ENCODE peak calls at places on chromosomes 12 and 14, in six cellular contexts. One of them, this sample, is unnamed. For H3K4me1, the result is how much of the 10 kb centered on the place peaks cover.

GRCh38 chr12:133105620-133106019 is 24.5 kb downstream of the ZNF891 start:
- DNase-seq in colonic mucosa: no peak
- DNase-seq in fibroblast of lung: no peak
- DNase-seq in A549: peak
- DNase-seq in heart left ventricle: no peak
- DNase-seq in suprapubic skin: no peak
- DNase-seq in this sample: no peak

GRCh38 chr14:54893151-54893760 is 9.4 kb downstream of the GCH1 start:
- DNase-seq in heart left ventricle: no peak
- DNase-seq in fibroblast of lung: peak
- DNase-seq in A549: peak
- DNase-seq in suprapubic skin: no peak
- DNase-seq in colonic mucosa: no peak
- DNase-seq in this sample: peak

GRCh38 chr14:104665092-104665662 is 24.2 kb upstream of the INF2 start:
- DNase-seq in fibroblast of lung: no peak
- DNase-seq in heart left ventricle: no peak
- DNase-seq in suprapubic skin: no peak
- DNase-seq in colonic mucosa: no peak
- DNase-seq in A549: no peak
- DNase-seq in this sample: no peak

GRCh38 chr12:4648099-4648498 is 752 bp downstream of the AKAP3 start:
- DNase-seq in A549: no peak
- DNase-seq in colonic mucosa: peak
- DNase-seq in fibroblast of lung: peak
- DNase-seq in suprapubic skin: no peak
- DNase-seq in heart left ventricle: no peak
- DNase-seq in this sample: no peak

GRCh38 chr14:98445736-98446135 is 826.3 kb downstream of the BCL11B start:
- DNase-seq in colonic mucosa: no peak
- DNase-seq in heart left ventricle: no peak
- DNase-seq in suprapubic skin: no peak
- DNase-seq in A549: no peak
- DNase-seq in fibroblast of lung: no peak
- DNase-seq in this sample: no peak

GRCh38 chr12:10191865-10192264 is 13.0 kb downstream of the TMEM52B start:
- DNase-seq in A549: no peak
- DNase-seq in suprapubic skin: no peak
- DNase-seq in fibroblast of lung: peak
- DNase-seq in heart left ventricle: no peak
- DNase-seq in colonic mucosa: no peak
- DNase-seq in this sample: no peak

GRCh38 chr12:58066296-58066695 is 124.9 kb downstream of the ATP23 start:
- DNase-seq in suprapubic skin: no peak
- DNase-seq in A549: no peak
- DNase-seq in colonic mucosa: no peak
- DNase-seq in heart left ventricle: no peak
- DNase-seq in fibroblast of lung: peak
- DNase-seq in this sample: no peak

GRCh38 chr14:76793956-76794355 is 18.7 kb downstream of the ANGEL1 start:
- DNase-seq in heart left ventricle: no peak
- DNase-seq in colonic mucosa: no peak
- DNase-seq in fibroblast of lung: no peak
- DNase-seq in suprapubic skin: no peak
- DNase-seq in A549: no peak
- DNase-seq in this sample: no peak

GRCh38 chr14:104642540-104642868 is 37.9 kb upstream of the TMEM179 start:
- DNase-seq in fibroblast of lung: no peak
- DNase-seq in A549: no peak
- DNase-seq in colonic mucosa: no peak
- DNase-seq in heart left ventricle: no peak
- DNase-seq in suprapubic skin: no peak
- DNase-seq in this sample: no peak

GRCh38 chr14:38553586-38553985 is 297.7 kb upstream of the CLEC14A start:
- DNase-seq in heart left ventricle: no peak
- DNase-seq in suprapubic skin: no peak
- DNase-seq in fibroblast of lung: peak
- DNase-seq in colonic mucosa: no peak
- DNase-seq in A549: no peak
- DNase-seq in this sample: no peak

GRCh38 chr12:103852498-103852992 is 11.5 kb upstream of the NT5DC3 start:
- DNase-seq in fibroblast of lung: peak
- DNase-seq in A549: peak
- DNase-seq in heart left ventricle: no peak
- DNase-seq in suprapubic skin: no peak
- DNase-seq in colonic mucosa: no peak
- DNase-seq in this sample: no peak

GRCh38 chr12:49094966-49095365 is 365 bp upstream of the DHH start:
- DNase-seq in fibroblast of lung: no peak
- DNase-seq in suprapubic skin: no peak
- DNase-seq in A549: no peak
- DNase-seq in heart left ventricle: peak
- DNase-seq in colonic mucosa: no peak
- DNase-seq in this sample: no peak

GRCh38 chr12:49092086-49092815 is 2.4 kb downstream of the DHH start:
- DNase-seq in suprapubic skin: no peak
- DNase-seq in colonic mucosa: no peak
- DNase-seq in A549: peak
- DNase-seq in heart left ventricle: peak
- DNase-seq in fibroblast of lung: no peak
- DNase-seq in this sample: no peak

GRCh38 chr12:49093746-49094103 is 876 bp downstream of the DHH start:
- DNase-seq in fibroblast of lung: no peak
- DNase-seq in A549: no peak
- DNase-seq in suprapubic skin: no peak
- DNase-seq in heart left ventricle: peak
- DNase-seq in colonic mucosa: no peak
- DNase-seq in this sample: no peak

GRCh38 chr12:49092816-49093406 is 1.7 kb downstream of the DHH start:
- DNase-seq in A549: no peak
- DNase-seq in colonic mucosa: no peak
- DNase-seq in fibroblast of lung: no peak
- DNase-seq in suprapubic skin: no peak
- DNase-seq in heart left ventricle: no peak
- DNase-seq in this sample: no peak

GRCh38 chr12:49094104-49094948 is at the start of gene DHH:
- DNase-seq in A549: no peak
- DNase-seq in heart left ventricle: peak
- DNase-seq in suprapubic skin: peak
- DNase-seq in colonic mucosa: no peak
- DNase-seq in fibroblast of lung: peak
- DNase-seq in this sample: peak
- H3K4me3 ChIP-seq in A549: peak
- H3K4me3 ChIP-seq in heart left ventricle: peak
- H3K4me3 ChIP-seq in suprapubic skin: peak
- H3K4me3 ChIP-seq in colonic mucosa: no peak
- H3K4me3 ChIP-seq in fibroblast of lung: no peak
- H3K4me3 ChIP-seq in this sample: no peak

DNA sequence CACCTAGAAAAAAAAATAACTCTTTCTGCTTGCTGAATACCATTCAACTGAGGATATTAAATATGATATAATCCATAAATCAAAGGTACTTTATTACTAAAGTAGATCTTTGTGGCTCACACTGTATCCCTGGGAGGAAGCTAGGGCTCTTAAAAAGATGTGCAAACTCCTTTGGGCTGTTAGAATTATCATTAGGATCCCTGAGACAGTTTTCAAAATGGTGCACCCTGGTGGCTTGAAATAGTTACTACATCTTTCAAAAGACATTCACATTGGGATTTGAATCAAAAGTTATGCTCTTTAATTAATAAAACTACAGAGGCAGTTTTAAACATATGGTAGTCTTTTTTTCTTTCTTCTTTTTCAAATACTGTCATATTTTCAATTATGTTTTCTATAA is 228.5 kb upstream of the G2E3 start:
- DNase-seq in colonic mucosa: no peak
- DNase-seq in suprapubic skin: no peak
- DNase-seq in fibroblast of lung: no peak
- DNase-seq in heart left ventricle: no peak
- DNase-seq in A549: no peak
- DNase-seq in this sample: no peak
- TF ChIP-seq CTCF in colonic mucosa: peak
- TF ChIP-seq CTCF in suprapubic skin: no peak
- TF ChIP-seq CTCF in fibroblast of lung: peak
- TF ChIP-seq CTCF in heart left ventricle: peak
- TF ChIP-seq CTCF in A549: no peak
- TF ChIP-seq CTCF in this sample: no peak

DNA sequence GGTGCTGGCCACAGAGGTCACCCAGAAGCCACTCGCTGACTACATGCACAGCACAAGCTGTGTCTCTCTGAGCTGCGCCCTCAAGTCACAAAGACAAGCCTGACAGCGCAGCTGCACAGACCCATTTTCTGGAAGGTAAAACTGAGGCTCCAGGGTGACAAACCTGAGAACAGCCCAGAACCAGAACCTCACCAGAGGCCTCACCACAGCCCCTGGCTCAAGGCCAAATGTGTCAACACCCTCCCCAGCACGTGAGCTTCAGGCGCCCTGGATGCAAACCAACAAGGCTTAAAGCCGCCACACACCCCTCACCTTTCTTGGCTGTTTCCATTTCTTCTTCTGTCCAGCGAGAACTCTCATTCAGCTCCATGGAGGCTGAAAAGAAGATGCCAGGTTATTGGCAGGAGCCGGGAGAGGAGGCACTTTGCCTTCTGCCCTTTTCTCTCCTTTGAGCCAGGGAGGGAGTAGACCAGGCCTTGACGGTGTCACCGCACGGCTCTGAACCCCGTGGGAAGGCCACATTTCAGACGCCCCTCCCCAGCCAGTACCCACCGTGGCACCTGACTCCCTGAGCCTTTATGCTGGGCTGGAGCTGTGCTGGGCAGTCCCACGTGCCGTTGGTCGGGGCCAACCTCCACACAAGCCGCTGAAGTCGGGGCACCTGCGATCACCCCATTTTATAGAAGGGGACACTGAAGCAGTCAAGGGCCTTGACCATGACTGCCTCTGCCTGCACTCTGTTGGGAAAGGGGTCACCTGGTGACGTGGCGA is 103.1 kb downstream of the RFLNA start:
- DNase-seq in heart left ventricle: no peak
- DNase-seq in A549: no peak
- DNase-seq in fibroblast of lung: no peak
- DNase-seq in colonic mucosa: peak
- DNase-seq in suprapubic skin: no peak
- DNase-seq in this sample: no peak
- H3K4me1 ChIP-seq in heart left ventricle: under half
- H3K4me1 ChIP-seq in A549: half or more
- H3K4me1 ChIP-seq in fibroblast of lung: under half
- H3K4me1 ChIP-seq in colonic mucosa: under half
- H3K4me1 ChIP-seq in suprapubic skin: half or more
- H3K4me1 ChIP-seq in this sample: under half

GRCh38 chr12:7108042-7108927 is 729 bp downstream of the C1RL start:
- DNase-seq in colonic mucosa: peak
- DNase-seq in A549: peak
- DNase-seq in fibroblast of lung: peak
- DNase-seq in suprapubic skin: peak
- DNase-seq in heart left ventricle: peak
- DNase-seq in this sample: peak

GRCh38 chr12:7106082-7106481 is 2.9 kb downstream of the C1RL start:
- DNase-seq in heart left ventricle: no peak
- DNase-seq in A549: no peak
- DNase-seq in suprapubic skin: no peak
- DNase-seq in fibroblast of lung: no peak
- DNase-seq in colonic mucosa: no peak
- DNase-seq in this sample: no peak

GRCh38 chr12:7108928-7109920 is at the start of gene C1RL:
- DNase-seq in heart left ventricle: peak
- DNase-seq in suprapubic skin: peak
- DNase-seq in A549: peak
- DNase-seq in fibroblast of lung: peak
- DNase-seq in colonic mucosa: peak
- DNase-seq in this sample: peak

GRCh38 chr12:7110661-7111060 is 1.6 kb upstream of the C1RL start:
- DNase-seq in heart left ventricle: no peak
- DNase-seq in suprapubic skin: peak
- DNase-seq in A549: no peak
- DNase-seq in fibroblast of lung: no peak
- DNase-seq in colonic mucosa: no peak
- DNase-seq in this sample: no peak

GRCh38 chr12:7107181-7108041 is 1.6 kb downstream of the C1RL start:
- DNase-seq in colonic mucosa: no peak
- DNase-seq in heart left ventricle: no peak
- DNase-seq in A549: peak
- DNase-seq in suprapubic skin: peak
- DNase-seq in fibroblast of lung: no peak
- DNase-seq in this sample: peak
- H3K4me3 ChIP-seq in colonic mucosa: peak
- H3K4me3 ChIP-seq in heart left ventricle: peak
- H3K4me3 ChIP-seq in A549: peak
- H3K4me3 ChIP-seq in suprapubic skin: peak
- H3K4me3 ChIP-seq in fibroblast of lung: peak
- H3K4me3 ChIP-seq in this sample: peak

DNA sequence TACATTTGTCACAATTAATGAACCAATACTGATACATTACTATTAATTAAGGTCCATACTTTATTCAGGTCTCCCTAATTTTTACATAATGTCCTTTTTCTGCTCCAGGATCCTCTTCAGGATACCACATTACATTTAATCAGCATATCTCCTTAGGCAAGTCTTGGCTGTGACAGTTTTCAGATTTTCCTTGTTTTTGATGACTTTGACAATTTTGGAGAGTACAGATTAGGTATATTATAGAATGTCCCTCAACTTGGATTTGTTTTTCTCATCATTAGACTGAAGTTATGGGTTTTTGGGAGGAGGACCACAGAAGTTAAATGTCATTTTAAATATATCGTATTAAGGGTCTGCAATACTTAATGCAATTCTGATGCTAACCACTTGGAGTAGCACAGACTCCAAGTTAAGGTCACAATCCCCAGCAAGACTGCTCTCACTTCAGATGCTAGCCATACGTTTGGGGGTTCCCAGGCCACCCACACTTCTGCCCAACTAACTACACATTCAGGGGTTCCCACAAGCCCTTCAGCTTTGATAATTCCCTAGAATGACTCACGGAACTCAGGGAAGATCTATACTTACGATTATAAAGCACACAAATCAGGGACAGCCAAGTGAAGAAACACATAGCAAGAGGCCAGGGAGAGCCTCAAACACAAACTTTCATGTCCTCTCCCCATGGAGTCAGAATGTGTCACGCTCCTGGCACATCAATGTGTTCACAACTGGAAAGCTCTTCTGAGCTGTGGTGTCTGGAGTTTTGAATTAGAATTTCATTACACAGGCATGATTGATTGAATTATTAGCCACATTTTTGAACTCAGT is 17.0 kb upstream of the NUBPL start:
- DNase-seq in colonic mucosa: no peak
- DNase-seq in A549: peak
- DNase-seq in suprapubic skin: no peak
- DNase-seq in fibroblast of lung: no peak
- DNase-seq in heart left ventricle: no peak
- DNase-seq in this sample: no peak
- TF ChIP-seq CTCF in colonic mucosa: no peak
- TF ChIP-seq CTCF in A549: no peak
- TF ChIP-seq CTCF in suprapubic skin: no peak
- TF ChIP-seq CTCF in fibroblast of lung: peak
- TF ChIP-seq CTCF in heart left ventricle: peak
- TF ChIP-seq CTCF in this sample: no peak

DNA sequence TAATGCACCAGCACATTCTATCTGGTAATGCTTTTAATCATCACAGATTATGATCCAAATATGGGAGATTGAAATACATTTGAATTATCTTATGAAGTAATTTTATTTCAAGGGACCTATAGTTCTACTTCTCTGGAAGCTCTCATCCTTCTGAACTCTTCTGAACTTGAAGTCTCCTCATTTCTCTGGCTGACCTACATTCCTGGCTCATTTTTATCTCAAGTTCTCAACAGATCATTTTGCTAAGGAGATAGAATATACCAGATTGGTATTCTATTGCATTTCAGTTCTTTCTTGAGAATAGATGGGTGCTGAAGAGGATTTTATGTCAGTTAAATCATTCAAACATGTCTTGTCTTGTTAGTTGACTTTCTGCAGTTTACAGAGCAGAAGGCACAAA is 7.9 kb downstream of the HMGA2 start:
- DNase-seq in A549: no peak
- DNase-seq in fibroblast of lung: peak
- DNase-seq in colonic mucosa: no peak
- DNase-seq in suprapubic skin: no peak
- DNase-seq in heart left ventricle: no peak
- DNase-seq in this sample: no peak
- H3K4me1 ChIP-seq in A549: under half
- H3K4me1 ChIP-seq in fibroblast of lung: under half
- H3K4me1 ChIP-seq in colonic mucosa: under half
- H3K4me1 ChIP-seq in suprapubic skin: under half
- H3K4me1 ChIP-seq in heart left ventricle: under half
- H3K4me1 ChIP-seq in this sample: under half

This sample was measured in mucosa of descending colon.